ENCODE peak calls at places on chromosomes 16 and 17, in four cellular contexts. I is activated CD8-positive, alpha-beta T cell treated with anti-CD3 and anti-CD28 coated beads for 36 hours; V is AG09309; R is cardiac muscle cell. L is an unnamed sample.

GRCh38 chr17:19533718-19534561 is at the start of gene SLC47A1:
- DNase-seq in I (peak), R (peak), V (no peak), L (no peak)

GRCh38 chr17:5260542-5260941 is 21.5 kb upstream of the RABEP1 start:
- DNase-seq in R (no peak), I (no peak), V (no peak), L (peak)

GRCh38 chr17:9811086-9811485 is 10.8 kb downstream of the GSG1L2 start:
- DNase-seq in R (no peak), I (no peak), V (no peak), L (no peak)

GRCh38 chr16:6643083-6643686 is 689.5 kb upstream of the RBFOX1 start:
- DNase-seq in V (peak), I (peak), R (peak), L (peak)

GRCh38 chr17:8563024-8563776 is 67.3 kb downstream of the MYH10 start:
- DNase-seq in V (no peak), R (no peak), I (no peak), L (no peak)

GRCh38 chr17:17698371-17698770 is 17.1 kb downstream of the RAI1 start:
- DNase-seq in R (no peak), I (peak), V (no peak), L (no peak)

GRCh38 chr17:66985338-66985737 is 20.8 kb downstream of the CACNG4 start:
- DNase-seq in V (no peak), R (no peak), I (peak), L (peak)

GRCh38 chr16:86781046-86781445 is 202.7 kb downstream of the FOXL1 start:
- DNase-seq in R (no peak), I (no peak), V (no peak), L (no peak)

GRCh38 chr17:55341432-55341831 is 76.7 kb downstream of the HLF start:
- DNase-seq in I (no peak), V (no peak), R (no peak), L (peak)

GRCh38 chr16:1296688-1297412 is 12.6 kb upstream of the UBE2I start:
- DNase-seq in R (peak), V (no peak), I (peak), L (no peak)

GRCh38 chr16:24118126-24118821 is 137.9 kb upstream of the CACNG3 start:
- DNase-seq in R (no peak), V (no peak), I (no peak), L (no peak)

GRCh38 chr17:55377885-55378284 is 43.8 kb downstream of the MMD start:
- DNase-seq in R (no peak), I (no peak), V (no peak), L (no peak)

GRCh38 chr17:27633312-27634025 is 2.5 kb downstream of the LGALS9 start:
- DNase-seq in I (no peak), V (no peak), R (no peak), L (no peak)

GRCh38 chr16:68033101-68033500 is 10.0 kb downstream of the DUS2 start:
- DNase-seq in R (no peak), V (no peak), I (no peak), L (no peak)

GRCh38 chr16:68031951-68032350 is 8.9 kb downstream of the DUS2 start:
- DNase-seq in V (no peak), R (no peak), I (peak), L (no peak)

DNA sequence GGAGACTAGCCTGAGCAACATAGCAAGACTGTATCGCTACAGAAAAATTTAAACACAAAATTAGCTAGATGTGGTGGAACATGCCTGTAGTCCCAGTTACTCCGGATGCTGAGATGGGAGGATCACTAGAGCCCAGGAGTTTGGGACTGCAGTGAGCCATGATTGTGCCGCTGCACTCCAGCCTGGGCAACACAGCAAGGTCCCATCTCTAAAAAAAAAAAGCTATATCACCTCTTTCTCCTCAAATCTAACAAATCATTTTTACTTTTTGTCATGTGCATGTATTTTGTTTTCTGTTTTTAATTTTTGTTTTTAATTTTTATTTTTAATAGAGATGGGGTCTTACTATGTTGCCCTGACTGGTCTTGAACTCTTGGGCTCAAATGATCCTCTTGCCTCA is 5.9 kb downstream of the DUS2 start:
- DNase-seq in R (no peak), I (no peak), V (no peak), L (no peak)
- TF ChIP-seq CTCF in R (no peak), I (no peak), V (no peak), L (no peak)

GRCh38 chr17:51221322-51221721 is 38.5 kb downstream of the MBTD1 start:
- DNase-seq in I (no peak), R (no peak), V (no peak), L (no peak)
- TF ChIP-seq CTCF in I (no peak), R (no peak), V (no peak), L (no peak)

GRCh38 chr16:69494993-69495392 is 70.6 kb downstream of the CYB5B start:
- DNase-seq in V (no peak), R (peak), I (peak), L (peak)
- TF ChIP-seq CTCF in V (peak), R (peak), I (peak), L (peak)

GRCh38 chr17:72640415-72641165 is 451.9 kb downstream of the SLC39A11 start:
- DNase-seq in I (no peak), R (no peak), V (no peak), L (no peak)

GRCh38 chr17:72642720-72643119 is 449.8 kb downstream of the SLC39A11 start:
- DNase-seq in I (no peak), R (no peak), V (no peak), L (no peak)

GRCh38 chr17:72644481-72644880 is 448.0 kb downstream of the SLC39A11 start:
- DNase-seq in I (no peak), R (no peak), V (no peak), L (no peak)

GRCh38 chr17:72646176-72646575 is 446.3 kb downstream of the SLC39A11 start:
- DNase-seq in I (no peak), V (no peak), R (peak), L (no peak)

DNA sequence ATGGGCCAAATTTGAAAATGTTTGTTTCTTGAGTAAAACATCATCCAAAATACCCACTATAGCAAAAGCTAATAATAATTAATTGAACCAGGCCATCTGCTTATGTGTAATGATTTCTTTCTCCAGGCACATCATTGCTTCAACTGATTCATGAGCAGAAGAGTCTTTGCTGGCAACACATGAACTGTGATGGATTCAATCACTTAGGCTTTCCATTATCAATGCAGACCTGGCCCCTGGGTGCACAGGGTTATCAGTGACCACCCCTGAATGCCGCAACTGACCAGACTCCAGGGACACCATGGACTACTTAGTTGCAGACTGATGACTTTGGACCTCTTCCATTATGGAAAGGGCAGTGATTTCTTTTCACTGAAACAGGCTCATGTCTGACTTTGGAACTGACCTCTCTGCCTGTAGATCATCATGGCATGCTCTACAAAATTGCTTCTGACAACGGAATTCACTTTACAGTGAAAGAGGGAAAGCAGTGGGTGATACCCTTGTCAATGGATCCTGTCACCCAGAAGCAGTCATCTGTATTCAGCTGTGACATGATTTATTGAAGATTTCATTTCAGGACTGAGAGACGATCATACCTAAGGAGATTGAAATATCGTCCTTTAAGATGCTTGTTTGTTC is 448.8 kb downstream of the SLC39A11 start:
- DNase-seq in I (no peak), R (no peak), V (no peak), L (no peak)
- TF ChIP-seq CTCF in I (no peak), R (no peak), V (no peak), L (no peak)

DNA sequence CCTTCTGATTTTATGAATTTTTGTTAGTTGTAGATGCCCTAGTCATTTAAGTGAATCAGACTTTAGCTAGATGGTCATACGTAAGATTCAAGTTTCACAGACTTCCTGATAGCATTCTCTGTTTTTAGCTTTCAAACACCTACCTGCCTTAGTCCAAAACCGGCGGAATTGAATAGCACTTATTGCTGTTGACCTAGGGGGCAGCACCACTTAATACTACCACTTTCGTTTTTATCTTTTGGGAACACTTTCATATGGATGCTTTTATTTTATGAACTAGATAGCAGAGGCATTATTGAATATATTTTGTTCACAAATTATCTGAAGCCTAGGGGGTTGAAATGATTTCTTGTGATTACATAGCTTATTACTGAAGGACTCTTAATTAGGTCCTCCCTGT is 31.5 kb downstream of the TADA2A start:
- DNase-seq in R (no peak), V (no peak), I (no peak), L (no peak)
- TF ChIP-seq CTCF in R (peak), V (peak), I (no peak), L (no peak)

GRCh38 chr17:6505425-6506142 is 50.8 kb downstream of the PITPNM3 start:
- DNase-seq in R (no peak), I (no peak), V (no peak), L (no peak)
- TF ChIP-seq CTCF in R (no peak), I (no peak), V (no peak), L (no peak)